ENCODE peak calls at places on chromosomes 3 and 15, in six cellular contexts. D is RWPE2, O is left ventricle myocardium inferior, J is cardiac muscle cell, H is thyroid gland, L is choroid plexus epithelial cell. R is an unnamed sample.

GRCh38 chr15:69039516-69040225 is 25.2 kb downstream of the NOX5 start:
- DNase-seq in D (no peak), O (no peak), J (no peak), H (no peak), L (no peak), R (no peak)

GRCh38 chr15:40762919-40763800 is 708 bp upstream of the GCHFR start:
- DNase-seq in D (peak), O (peak), J (peak), H (peak), L (peak), R (no peak)

GRCh38 chr3:64079369-64080160 is 56.3 kb upstream of the PSMD6 start:
- DNase-seq in D (no peak), O (no peak), J (no peak), H (no peak), L (no peak), R (no peak)

GRCh38 chr3:169998668-169999131 is 32.1 kb downstream of the SEC62 start:
- DNase-seq in D (no peak), O (no peak), J (peak), H (no peak), L (peak), R (no peak)

GRCh38 chr3:71101581-71101980 is 481.9 kb downstream of the FOXP1 start:
- DNase-seq in D (no peak), O (no peak), J (no peak), H (no peak), L (no peak), R (no peak)

GRCh38 chr15:52790166-52790708 is at the start of gene ONECUT1:
- DNase-seq in D (no peak), O (peak), J (peak), H (peak), L (peak), R (peak)

GRCh38 chr3:32480596-32480995 is 22.1 kb downstream of the CMTM6 start:
- DNase-seq in D (no peak), O (no peak), J (no peak), H (no peak), L (peak), R (no peak)

GRCh38 chr3:171234298-171235020 is 207.9 kb upstream of the SLC2A2 start:
- DNase-seq in D (no peak), O (no peak), J (no peak), H (no peak), L (no peak), R (no peak)

GRCh38 chr3:113285226-113285625 is 73.9 kb downstream of the BOC start:
- DNase-seq in D (no peak), O (no peak), J (no peak), H (no peak), L (no peak), R (no peak)

GRCh38 chr3:113286524-113286923 is 75.2 kb downstream of the BOC start:
- DNase-seq in D (no peak), O (no peak), J (no peak), H (no peak), L (no peak), R (no peak)

GRCh38 chr3:113285741-113286140 is 74.4 kb downstream of the BOC start:
- DNase-seq in D (no peak), O (no peak), J (no peak), H (no peak), L (no peak), R (no peak)

GRCh38 chr3:113284453-113285050 is 73.2 kb downstream of the BOC start:
- DNase-seq in D (no peak), O (no peak), J (no peak), H (no peak), L (no peak), R (no peak)

GRCh38 chr3:113283306-113283705 is 71.9 kb downstream of the BOC start:
- DNase-seq in D (no peak), O (no peak), J (no peak), H (no peak), L (no peak), R (no peak)
- TF ChIP-seq CTCF in D (no peak), O (no peak), J (no peak), H (no peak), L (no peak), R (no peak)

DNA sequence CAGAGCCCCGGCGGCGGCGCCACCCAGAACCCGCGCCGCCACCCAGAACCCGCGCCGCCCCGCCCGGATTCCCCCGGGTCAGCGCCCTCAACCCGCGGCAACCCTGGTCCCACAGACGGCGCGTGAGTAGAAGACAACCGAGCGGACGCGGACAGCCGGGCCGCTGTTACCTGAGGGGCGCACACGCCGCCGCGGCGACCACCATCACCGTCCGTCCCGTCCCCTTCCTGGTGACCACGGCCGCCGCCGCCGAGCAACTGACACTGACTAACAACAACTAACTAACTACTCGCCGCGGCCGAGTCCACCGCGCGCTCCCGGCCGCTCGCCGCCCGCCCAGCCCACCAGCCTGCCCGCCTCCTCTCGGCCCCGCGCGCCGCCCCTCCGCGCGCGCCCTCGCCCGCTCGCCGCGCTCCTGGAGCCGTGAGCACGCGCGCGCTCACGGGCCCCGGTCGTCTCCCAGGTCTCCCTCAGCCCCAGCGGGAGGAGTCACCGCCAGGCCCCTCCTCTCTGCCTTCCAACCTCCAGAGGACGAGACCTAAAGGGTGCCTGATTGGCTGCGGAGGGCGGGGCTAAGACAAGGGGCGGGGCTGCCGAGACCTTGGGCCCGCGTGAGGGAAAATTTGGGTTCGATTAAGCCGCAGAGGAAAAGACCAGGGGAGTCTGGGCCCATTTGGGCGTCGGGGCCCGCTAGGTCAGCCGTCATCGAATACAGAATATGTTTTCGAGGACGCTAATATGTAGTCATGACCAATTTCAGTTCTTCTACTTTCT is at the start of gene PEAK1:
- DNase-seq in D (peak), O (peak), J (peak), H (peak), L (peak), R (peak)
- TF ChIP-seq CTCF in D (peak), O (no peak), J (no peak), H (no peak), L (no peak), R (no peak)

GRCh38 chr3:188830955-188831354 is 340.8 kb upstream of the TPRG1 start:
- DNase-seq in D (no peak), O (no peak), J (peak), H (no peak), L (peak), R (no peak)
- TF ChIP-seq CTCF in D (peak), O (peak), J (peak), H (peak), L (peak), R (no peak)

GRCh38 chr3:126733061-126733430 is 29.0 kb downstream of the CHCHD6 start:
- DNase-seq in D (no peak), O (no peak), J (no peak), H (no peak), L (no peak), R (no peak)

GRCh38 chr3:126732281-126733060 is 28.4 kb downstream of the CHCHD6 start:
- DNase-seq in D (no peak), O (no peak), J (peak), H (no peak), L (peak), R (no peak)

GRCh38 chr3:126742057-126742456 is 38.0 kb downstream of the CHCHD6 start:
- DNase-seq in D (no peak), O (no peak), J (no peak), H (no peak), L (no peak), R (no peak)

GRCh38 chr3:126734324-126734723 is 30.3 kb downstream of the CHCHD6 start:
- DNase-seq in D (no peak), O (no peak), J (no peak), H (no peak), L (no peak), R (no peak)

GRCh38 chr3:126737527-126737926 is 33.5 kb downstream of the CHCHD6 start:
- DNase-seq in D (no peak), O (no peak), J (no peak), H (no peak), L (no peak), R (no peak)
- TF ChIP-seq CTCF in D (no peak), O (no peak), J (peak), H (no peak), L (peak), R (no peak)

GRCh38 chr15:38796589-38796988 is 232.0 kb upstream of the RASGRP1 start:
- DNase-seq in D (no peak), O (no peak), J (peak), H (no peak), L (no peak), R (no peak)
- TF ChIP-seq CTCF in D (no peak), O (no peak), J (no peak), H (no peak), L (no peak), R (no peak)

DNA sequence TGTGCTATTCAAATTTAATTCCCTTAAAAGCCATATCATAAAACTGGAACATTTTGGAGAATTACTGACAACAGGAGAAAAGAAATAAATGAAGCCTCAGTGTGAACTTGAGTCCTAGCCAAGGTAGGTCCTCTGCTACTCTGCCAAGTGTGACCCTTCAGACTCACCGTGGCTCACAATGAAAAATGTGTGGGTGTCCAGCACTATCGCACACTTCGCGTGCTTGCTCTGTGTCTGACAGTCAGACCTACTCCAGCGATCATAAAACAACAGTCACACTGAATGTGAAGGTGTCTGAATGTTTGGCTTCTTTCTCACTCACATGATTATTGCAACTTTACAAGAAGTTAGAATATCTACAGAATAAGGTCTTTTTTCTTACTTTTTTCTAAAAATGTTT is 65.8 kb upstream of the TRA2B start:
- DNase-seq in D (no peak), O (no peak), J (no peak), H (peak), L (no peak), R (no peak)
- TF ChIP-seq CTCF in D (no peak), O (no peak), J (no peak), H (no peak), L (no peak), R (no peak)

GRCh38 chr15:100918690-100919480 is at the start of gene LRRK1:
- DNase-seq in D (peak), O (peak), J (peak), H (peak), L (peak), R (peak)
- TF ChIP-seq CTCF in D (no peak), O (no peak), J (no peak), H (peak), L (no peak), R (no peak)

GRCh38 chr15:62638220-62638619 is 404.3 kb upstream of the TPM1 start:
- DNase-seq in D (no peak), O (no peak), J (no peak), H (no peak), L (no peak), R (no peak)

GRCh38 chr15:62639906-62640605 is 402.5 kb upstream of the TPM1 start:
- DNase-seq in D (no peak), O (no peak), J (no peak), H (no peak), L (no peak), R (no peak)

GRCh38 chr15:62637498-62637897 is 405.0 kb upstream of the TPM1 start:
- DNase-seq in D (no peak), O (no peak), J (no peak), H (no peak), L (no peak), R (no peak)

GRCh38 chr15:62641782-62642181 is 400.8 kb upstream of the TPM1 start:
- DNase-seq in D (no peak), O (no peak), J (peak), H (no peak), L (no peak), R (no peak)

DNA sequence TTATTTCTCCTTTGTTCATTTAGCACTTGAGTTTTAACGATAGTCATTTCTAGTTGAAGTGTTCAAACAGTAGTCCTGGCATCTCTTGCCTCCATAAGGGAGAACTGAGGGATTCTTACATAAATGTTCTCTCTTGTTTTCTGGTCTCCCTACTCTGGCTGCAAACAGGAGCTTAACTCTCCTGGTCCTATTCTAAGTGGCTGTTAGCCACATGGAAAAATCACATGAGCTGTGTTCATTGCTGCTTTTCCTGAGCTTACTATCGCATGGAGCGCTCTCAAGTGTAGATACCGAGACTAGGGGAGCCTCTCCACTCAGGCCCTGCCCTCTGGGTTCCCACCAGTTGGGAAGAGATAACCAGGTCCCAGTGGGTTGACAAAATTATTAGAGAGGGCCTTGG is 403.1 kb upstream of the TPM1 start:
- DNase-seq in D (no peak), O (no peak), J (no peak), H (no peak), L (no peak), R (no peak)
- TF ChIP-seq CTCF in D (no peak), O (no peak), J (no peak), H (no peak), L (no peak), R (no peak)

DNA sequence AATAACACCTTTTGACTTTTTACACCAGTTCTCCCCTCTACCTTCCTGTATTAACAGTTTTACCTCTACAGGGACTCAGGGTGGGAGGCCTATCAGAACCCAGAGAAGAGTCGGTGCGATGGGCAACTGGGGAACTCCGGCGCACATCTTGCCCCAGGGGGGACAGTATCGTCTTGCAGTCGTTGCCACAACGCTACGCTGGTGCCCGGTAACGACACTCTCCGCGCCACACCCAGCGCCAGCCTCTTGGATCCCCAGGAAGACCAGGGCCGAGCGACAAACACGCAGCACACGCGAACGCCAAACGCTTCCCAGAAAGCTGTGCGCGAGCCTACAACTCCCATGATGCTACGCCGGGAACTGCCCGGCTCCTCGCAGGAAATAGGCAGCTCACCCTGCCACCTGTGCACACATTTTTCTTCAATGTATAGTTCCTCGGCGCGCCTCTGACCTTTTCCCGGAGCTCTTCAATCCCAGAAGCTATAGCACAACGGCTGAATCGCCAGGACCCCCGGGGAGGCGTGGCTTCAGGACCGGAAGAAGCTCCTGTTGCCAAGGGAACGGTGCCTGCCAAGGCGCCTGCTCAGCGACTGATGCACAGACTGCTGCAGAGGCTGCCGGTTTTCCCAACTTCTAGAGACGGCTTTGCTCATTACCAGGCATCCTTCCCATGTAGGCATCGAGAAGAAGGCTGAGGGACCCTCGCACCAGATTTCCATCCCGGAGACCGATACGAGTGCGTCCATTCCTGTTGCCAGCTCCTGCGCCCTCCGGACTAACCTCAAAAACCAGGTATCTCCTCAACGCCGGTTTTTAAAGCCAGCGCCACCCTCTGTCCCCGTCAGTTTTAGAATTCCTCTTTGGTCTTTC is at the start of gene ARL6:
- DNase-seq in D (peak), O (peak), J (peak), H (peak), L (peak), R (peak)
- TF ChIP-seq CTCF in D (peak), O (no peak), J (peak), H (no peak), L (peak), R (no peak)

R was measured in nephron progenitor cell.